ENCODE peak calls at places on chromosomes 1 and 21, in five cellular contexts. H is breast epithelium, W is lower lobe of right lung, D is transverse colon, P is NCI-H2081. S is an unnamed sample.

GRCh38 chr1:55061000-55061705 is 21.8 kb downstream of the PCSK9 start:
- DNase-seq in D (no peak), W (no peak), H (no peak), P (no peak), S (no peak)

GRCh38 chr21:40622531-40622930 is 224.4 kb downstream of the DSCAM start:
- DNase-seq in D (no peak), W (no peak), P (peak), H (no peak), S (no peak)

GRCh38 chr21:28537371-28538079 is 455.2 kb downstream of the LTN1 start:
- DNase-seq in H (no peak), W (no peak), D (no peak), P (no peak), S (no peak)

GRCh38 chr1:241423541-241424479 is 66.8 kb upstream of the RGS7 start:
- DNase-seq in W (no peak), D (no peak), H (no peak), P (peak), S (peak)

GRCh38 chr1:204684551-204685235 is 845 bp downstream of the LRRN2 start:
- DNase-seq in W (no peak), H (no peak), P (no peak), D (peak), S (no peak)

GRCh38 chr1:113109908-113110554 is 37.0 kb downstream of the LRIG2 start:
- DNase-seq in W (no peak), H (no peak), D (no peak), P (no peak), S (no peak)

GRCh38 chr1:12057940-12058687 is 5.0 kb upstream of the TNFRSF8 start:
- DNase-seq in D (no peak), W (no peak), P (no peak), H (no peak), S (no peak)

GRCh38 chr1:183267646-183268431 is 81.8 kb downstream of the LAMC2 start:
- DNase-seq in D (no peak), P (no peak), H (no peak), W (no peak), S (no peak)

GRCh38 chr1:215583185-215583692 is 16.1 kb downstream of the KCTD3 start:
- DNase-seq in W (no peak), D (no peak), H (no peak), P (no peak), S (no peak)

GRCh38 chr21:46393451-46393940 is 65.2 kb upstream of the DIP2A start:
- DNase-seq in D (no peak), H (no peak), W (peak), P (peak), S (peak)

GRCh38 chr1:184823080-184823479 is 68.4 kb upstream of the EDEM3 start:
- DNase-seq in D (no peak), W (no peak), P (no peak), H (no peak), S (no peak)

GRCh38 chr21:42153046-42153685 is 65.8 kb upstream of the ABCG1 start:
- DNase-seq in P (no peak), H (peak), W (no peak), D (no peak), S (no peak)

GRCh38 chr1:12386130-12386529 is 156.3 kb downstream of the VPS13D start:
- DNase-seq in D (no peak), P (no peak), H (no peak), W (no peak), S (no peak)

GRCh38 chr21:44263768-44264167 is 2.1 kb upstream of the DNMT3L start:
- DNase-seq in D (no peak), P (no peak), H (no peak), W (no peak), S (no peak)

GRCh38 chr1:230866171-230866811 is 2.0 kb downstream of the C1orf198 start:
- DNase-seq in W (no peak), D (no peak), P (no peak), H (no peak), S (no peak)

GRCh38 chr1:145926706-145927072 is 595 bp downstream of the RBM8A start:
- DNase-seq in H (no peak), W (no peak), D (no peak), P (peak), S (peak)

GRCh38 chr21:44304846-44305245 is 5.0 kb downstream of the PFKL start:
- DNase-seq in P (no peak), W (no peak), D (peak), H (no peak), S (no peak)

GRCh38 chr1:201653238-201653637 is 114.3 kb downstream of the NAV1 start:
- DNase-seq in W (no peak), H (no peak), D (no peak), P (no peak), S (no peak)

GRCh38 chr1:91883470-91883869 is 2.5 kb downstream of the TGFBR3 start:
- DNase-seq in W (no peak), H (no peak), P (no peak), D (no peak), S (no peak)

GRCh38 chr1:47031059-47031458 is 7.6 kb downstream of the CYP4X1 start:
- DNase-seq in W (no peak), P (no peak), H (no peak), D (no peak), S (no peak)

GRCh38 chr1:151157067-151157531 is 650 bp downstream of the TNFAIP8L2 start:
- DNase-seq in P (no peak), H (no peak), D (peak), W (no peak), S (no peak)

GRCh38 chr1:74324684-74325448 is 89.7 kb downstream of the TNNI3K start:
- DNase-seq in D (no peak), H (no peak), P (no peak), W (no peak), S (no peak)

GRCh38 chr21:27246741-27247140 is 279.9 kb upstream of the ADAMTS5 start:
- DNase-seq in W (no peak), D (no peak), P (no peak), H (no peak), S (no peak)

GRCh38 chr1:209756608-209757445 is 974 bp downstream of the TRAF3IP3 start:
- DNase-seq in P (no peak), W (peak), D (peak), H (no peak), S (no peak)

GRCh38 chr1:64935551-64936158 is 30.7 kb downstream of the JAK1 start:
- DNase-seq in D (peak), P (no peak), H (no peak), W (no peak), S (no peak)

GRCh38 chr1:205907794-205908193 is 35.5 kb downstream of the SLC26A9 start:
- DNase-seq in W (no peak), H (no peak), P (peak), D (no peak), S (no peak)

GRCh38 chr1:108657701-108658100 is 3.2 kb downstream of the HENMT1 start:
- DNase-seq in P (no peak), D (no peak), W (no peak), H (no peak), S (no peak)

GRCh38 chr1:56819393-56819899 is at the start of gene FYB2:
- DNase-seq in D (peak), H (no peak), P (peak), W (no peak), S (no peak)

GRCh38 chr1:156747737-156748669 is 3.5 kb downstream of the HDGF start:
- DNase-seq in H (no peak), W (no peak), D (no peak), P (peak), S (no peak)

S was measured in SHP77 treated with DMSO at 0.1 percent for 48 hours.